ENCODE peak calls at places on chromosomes 7 and 10, in seven cellular contexts. R is GM23248; Q is stimulated activated CD4-positive, alpha-beta T cell treated with anti-CD3 and anti-CD28 coated beads, TNF-alpha, amount 100 ng/mL, for 24 hours; Y is neural crest cell; S is stimulated activated CD8-positive, alpha-beta memory T cell treated with anti-CD3 and anti-CD28 coated beads, Interleukin-15, amount 100 ng/mL, for 1 hour; I is mucosa of gallbladder; G is non-pigmented ciliary epithelial cell. O is an unnamed sample.

GRCh38 chr7:148982596-148983219 is 45.6 kb downstream of the PDIA4 start:
- DNase-seq in R (peak), Q (no peak), Y (no peak), S (no peak), I (no peak), G (no peak), O (peak)

GRCh38 chr10:93435061-93435491 is 47.1 kb downstream of the MYOF start:
- DNase-seq in R (no peak), Q (no peak), Y (no peak), S (no peak), I (no peak), G (no peak), O (no peak)

GRCh38 chr7:73556208-73557107 is 1.0 kb downstream of the BCL7B start:
- DNase-seq in R (peak), Q (no peak), Y (no peak), S (no peak), I (no peak), G (no peak), O (peak)

GRCh38 chr7:19113855-19114590 is 3.4 kb downstream of the TWIST1 start:
- DNase-seq in R (peak), Q (no peak), Y (no peak), S (no peak), I (no peak), G (no peak), O (peak)

GRCh38 chr10:91196268-91197043 is 24.0 kb upstream of the PCGF5 start:
- DNase-seq in R (no peak), Q (no peak), Y (no peak), S (no peak), I (no peak), G (no peak), O (no peak)

GRCh38 chr10:52747680-52748079 is 24.9 kb downstream of the MBL2 start:
- DNase-seq in R (no peak), Q (no peak), Y (no peak), S (no peak), I (no peak), G (no peak), O (no peak)

GRCh38 chr10:5684971-5685763 is 529 bp downstream of the TASOR2 start:
- DNase-seq in R (peak), Q (peak), Y (peak), S (peak), I (peak), G (no peak), O (peak)

GRCh38 chr7:132142006-132142405 is 434.3 kb downstream of the PLXNA4 start:
- DNase-seq in R (no peak), Q (no peak), Y (no peak), S (no peak), I (no peak), G (no peak), O (no peak)

GRCh38 chr7:4030346-4030745 is 651.7 kb upstream of the FOXK1 start:
- DNase-seq in R (no peak), Q (no peak), Y (no peak), S (no peak), I (no peak), G (no peak), O (no peak)

GRCh38 chr10:3136763-3137611 is 35.6 kb downstream of the PITRM1 start:
- DNase-seq in R (peak), Q (no peak), Y (no peak), S (no peak), I (peak), G (no peak), O (peak)

GRCh38 chr10:97932932-97933530 is 83.4 kb downstream of the GOLGA7B start:
- DNase-seq in R (no peak), Q (no peak), Y (no peak), S (no peak), I (no peak), G (no peak), O (no peak)

GRCh38 chr7:103714377-103714927 is 268.4 kb upstream of the SLC26A5 start:
- DNase-seq in R (no peak), Q (no peak), Y (no peak), S (no peak), I (no peak), G (no peak), O (no peak)

GRCh38 chr7:22251906-22252495 is 105.0 kb downstream of the RAPGEF5 start:
- DNase-seq in R (no peak), Q (no peak), Y (no peak), S (no peak), I (no peak), G (no peak), O (no peak)

GRCh38 chr7:114243646-114244045 is 171.0 kb upstream of the FOXP2 start:
- DNase-seq in R (no peak), Q (no peak), Y (no peak), S (no peak), I (no peak), G (no peak), O (no peak)

GRCh38 chr7:6579446-6579845 is 2.2 kb downstream of the ZDHHC4 start:
- DNase-seq in R (peak), Q (no peak), Y (no peak), S (no peak), I (no peak), G (no peak), O (peak)

GRCh38 chr7:147477526-147477925 is 1113.0 kb upstream of the C7orf33 start:
- DNase-seq in R (no peak), Q (no peak), Y (no peak), S (no peak), I (no peak), G (no peak), O (no peak)

GRCh38 chr7:22137466-22137865 is 191.8 kb upstream of the CDCA7L start:
- DNase-seq in R (peak), Q (no peak), Y (no peak), S (no peak), I (no peak), G (no peak), O (peak)

GRCh38 chr10:133357293-133358151 is at the start of gene FUOM:
- DNase-seq in R (peak), Q (peak), Y (peak), S (no peak), I (no peak), G (no peak), O (peak)

GRCh38 chr10:51272580-51272979 is 198.3 kb downstream of the PRKG1 start:
- DNase-seq in R (no peak), Q (no peak), Y (no peak), S (no peak), I (no peak), G (no peak), O (no peak)

GRCh38 chr7:77444123-77444522 is 28.0 kb upstream of the GSAP start:
- DNase-seq in R (peak), Q (no peak), Y (no peak), S (no peak), I (no peak), G (no peak), O (peak)

GRCh38 chr7:74479961-74480829 is 26.5 kb downstream of the GTF2IRD1 start:
- DNase-seq in R (peak), Q (no peak), Y (peak), S (no peak), I (peak), G (no peak), O (peak)

GRCh38 chr10:119421887-119422684 is 120.4 kb downstream of the RGS10 start:
- DNase-seq in R (peak), Q (no peak), Y (no peak), S (no peak), I (no peak), G (no peak), O (peak)

GRCh38 chr10:68402271-68402670 is 4.8 kb downstream of the RUFY2 start:
- DNase-seq in R (no peak), Q (no peak), Y (no peak), S (no peak), I (no peak), G (no peak), O (peak)

GRCh38 chr10:126663328-126663727 is 7.2 kb downstream of the C10orf90 start:
- DNase-seq in R (peak), Q (peak), Y (no peak), S (no peak), I (no peak), G (peak), O (no peak)

GRCh38 chr10:62087341-62087740 is 181.3 kb downstream of the RTKN2 start:
- DNase-seq in R (peak), Q (no peak), Y (no peak), S (no peak), I (no peak), G (no peak), O (no peak)

GRCh38 chr10:84114088-84114667 is 25.1 kb upstream of the GHITM start:
- DNase-seq in R (peak), Q (no peak), Y (no peak), S (no peak), I (no peak), G (no peak), O (no peak)

GRCh38 chr7:73809454-73810090 is 21.2 kb upstream of the CLDN4 start:
- DNase-seq in R (peak), Q (no peak), Y (no peak), S (no peak), I (no peak), G (no peak), O (no peak)

GRCh38 chr7:111508387-111508786 is 53.9 kb downstream of the IMMP2L start:
- DNase-seq in R (no peak), Q (no peak), Y (no peak), S (no peak), I (no peak), G (no peak), O (no peak)

GRCh38 chr10:123583639-123584418 is 82.3 kb upstream of the GPR26 start:
- DNase-seq in R (peak), Q (peak), Y (peak), S (no peak), I (peak), G (peak), O (peak)

GRCh38 chr10:98414578-98414931 is 427 bp downstream of the PYROXD2 start:
- DNase-seq in R (peak), Q (no peak), Y (no peak), S (no peak), I (no peak), G (no peak), O (no peak)

GRCh38 chr7:141389423-141389822 is 161.8 kb upstream of the AGK start:
- DNase-seq in R (no peak), Q (no peak), Y (no peak), S (no peak), I (no peak), G (no peak), O (no peak)

GRCh38 chr10:16384064-16384463 is 52.7 kb upstream of the PTER start:
- DNase-seq in R (no peak), Q (no peak), Y (no peak), S (no peak), I (no peak), G (no peak), O (no peak)

O was measured in IMR-90.